ENCODE peak calls at places on chromosomes 4 and X, in six cellular contexts. N is psoas muscle, C is SK-N-SH, X is OCI-LY7, U is K562, I is upper lobe of right lung. F is an unnamed sample.

GRCh38 chrX:13396887-13397286 is 77.0 kb upstream of the ATXN3L start:
- DNase-seq in I (no peak), X (no peak), C (no peak), U (no peak), N (no peak), F (no peak)

GRCh38 chr4:38663021-38663800 is 788 bp upstream of the KLF3 start:
- DNase-seq in U (peak), I (no peak), X (peak), N (no peak), C (no peak), F (no peak)

GRCh38 chr4:82499705-82500104 is 62.1 kb downstream of the TMEM150C start:
- DNase-seq in X (no peak), U (no peak), N (no peak), I (no peak), C (no peak), F (no peak)

GRCh38 chrX:54492340-54492739 is 3.7 kb downstream of the FGD1 start:
- DNase-seq in X (no peak), C (no peak), I (no peak), N (peak), U (no peak), F (no peak)

GRCh38 chrX:41491267-41492004 is 44.3 kb downstream of the NYX start:
- DNase-seq in U (no peak), C (no peak), X (no peak), I (no peak), N (peak), F (peak)

GRCh38 chr4:143335979-143336827 is 473 bp upstream of the GAB1 start:
- DNase-seq in X (peak), I (peak), U (peak), N (peak), C (peak), F (peak)

GRCh38 chrX:140343226-140343873 is 161.5 kb downstream of the SOX3 start:
- DNase-seq in X (no peak), I (no peak), U (no peak), C (no peak), N (no peak), F (no peak)

GRCh38 chrX:130575831-130576404 is 174.1 kb downstream of the RBMX2 start:
- DNase-seq in N (peak), U (peak), I (peak), X (peak), C (peak), F (peak)

GRCh38 chr4:129545599-129546278 is 449.8 kb downstream of the C4orf33 start:
- DNase-seq in U (no peak), I (peak), C (no peak), N (peak), X (no peak), F (no peak)

GRCh38 chr4:14434916-14435315 is 567.4 kb upstream of the CPEB2 start:
- DNase-seq in U (no peak), I (no peak), N (no peak), X (no peak), C (no peak), F (no peak)

DNA sequence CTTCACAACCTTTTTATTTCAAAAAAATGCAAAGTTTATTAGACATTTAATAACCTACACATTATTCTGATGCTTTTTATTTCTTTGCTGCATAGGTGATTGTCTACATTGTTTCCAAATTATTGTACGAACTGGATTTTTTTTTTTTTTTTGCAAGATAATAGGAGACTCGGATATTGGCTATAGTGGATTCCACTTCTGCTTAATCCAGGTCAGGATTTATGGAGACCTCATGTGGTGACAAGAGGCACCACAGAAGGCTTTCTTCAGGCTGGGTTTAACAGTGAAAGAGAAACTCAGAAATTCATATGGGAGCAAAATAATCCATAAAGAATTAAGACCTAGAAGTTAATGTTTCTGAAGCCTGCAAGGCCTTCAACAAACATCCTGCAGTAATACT is 2.4 kb upstream of the SLIT2 start:
- DNase-seq in N (no peak), I (no peak), U (no peak), X (no peak), C (peak), F (no peak)
- TF ChIP-seq CTCF in N (peak), I (peak), U (no peak), X (no peak), C (peak), F (peak)

DNA sequence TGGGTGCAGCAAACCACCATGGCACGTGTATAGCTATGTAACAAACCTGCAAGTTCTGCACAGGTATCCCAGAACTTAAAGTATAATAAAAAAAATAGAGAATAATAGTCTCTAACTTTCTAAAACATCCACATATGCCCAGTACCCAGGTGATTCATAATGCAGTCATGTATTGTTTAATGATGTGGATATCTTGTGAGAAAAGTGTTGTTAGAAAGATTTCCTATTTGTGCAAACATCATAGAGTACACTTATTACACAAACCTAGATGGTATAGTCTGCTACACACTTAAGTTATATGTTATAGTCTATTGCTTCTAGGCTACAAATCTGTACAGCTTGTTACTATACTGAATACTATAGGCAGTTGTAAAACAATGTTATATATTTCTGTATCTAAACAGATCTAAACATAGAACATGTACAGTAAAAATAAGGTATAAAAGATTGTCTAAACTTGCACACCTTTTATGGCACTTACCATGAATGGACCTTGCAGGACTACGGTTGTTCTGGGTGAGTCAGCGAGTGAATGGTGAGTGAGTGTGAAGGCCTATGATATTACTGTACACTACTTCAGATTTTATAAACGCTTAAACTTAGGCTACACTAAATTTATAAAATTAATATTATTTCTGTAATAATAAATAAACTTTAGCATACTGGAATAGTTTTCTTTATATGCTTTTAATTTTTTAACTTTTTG is 232.2 kb upstream of the SLIT2 start:
- DNase-seq in N (no peak), U (no peak), C (no peak), X (no peak), I (no peak), F (no peak)
- H3K27ac ChIP-seq in N (no peak), U (no peak), C (no peak), X (no peak), I (no peak), F (no peak)

GRCh38 chr4:152779513-152780266 is at the start of the genes ARFIP1 and TIGD4:
- DNase-seq in U (peak), X (peak), N (peak), C (peak), I (peak), F (peak)
- TF ChIP-seq CTCF in U (peak), X (peak), N (no peak), C (peak), I (peak), F (peak)

GRCh38 chrX:149131780-149132179 is 373.3 kb downstream of the IDS start:
- DNase-seq in I (no peak), U (no peak), C (no peak), N (no peak), X (no peak), F (no peak)

GRCh38 chrX:149124526-149125108 is 380.5 kb downstream of the IDS start:
- DNase-seq in U (no peak), C (no peak), N (no peak), I (no peak), X (no peak), F (no peak)

DNA sequence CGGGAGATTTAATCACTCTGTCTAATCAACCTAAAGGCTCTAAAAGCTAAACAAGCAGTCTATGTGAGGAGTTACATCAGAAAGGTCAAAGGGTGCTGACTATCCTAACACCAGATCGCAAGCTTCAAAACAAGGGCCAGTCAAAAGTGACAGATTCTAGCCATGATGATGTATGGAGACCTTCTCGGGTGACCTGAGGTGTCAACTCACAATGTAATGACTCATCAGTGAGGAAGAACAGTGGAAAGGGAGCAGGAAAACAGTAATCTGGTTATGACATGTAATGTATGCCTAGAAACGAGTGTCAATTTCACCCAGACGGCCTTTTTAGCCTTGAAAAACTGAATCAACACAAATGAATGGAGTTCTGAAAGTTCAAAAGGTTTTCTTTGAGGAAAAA is 375.3 kb downstream of the IDS start:
- DNase-seq in I (no peak), U (peak), C (no peak), N (no peak), X (no peak), F (no peak)
- H3K27ac ChIP-seq in I (no peak), U (no peak), C (no peak), N (no peak), X (no peak), F (no peak)

GRCh38 chr4:153765836-153766235 is 6.0 kb upstream of the RNF175 start:
- DNase-seq in N (no peak), I (no peak), X (no peak), C (no peak), U (peak), F (no peak)

GRCh38 chr4:153759407-153760226 is at the start of gene RNF175:
- DNase-seq in N (peak), U (no peak), C (peak), X (no peak), I (no peak), F (no peak)

GRCh38 chr4:153764611-153765368 is 5.0 kb upstream of the RNF175 start:
- DNase-seq in C (no peak), I (no peak), N (no peak), U (no peak), X (no peak), F (no peak)

GRCh38 chr4:153766758-153767157 is 6.9 kb upstream of the RNF175 start:
- DNase-seq in I (no peak), X (no peak), U (no peak), C (no peak), N (no peak), F (no peak)

GRCh38 chr4:153763404-153763803 is 3.6 kb upstream of the RNF175 start:
- DNase-seq in X (peak), C (no peak), N (no peak), I (no peak), U (peak), F (no peak)
- TF ChIP-seq CTCF in X (peak), C (peak), N (no peak), I (peak), U (peak), F (no peak)

DNA sequence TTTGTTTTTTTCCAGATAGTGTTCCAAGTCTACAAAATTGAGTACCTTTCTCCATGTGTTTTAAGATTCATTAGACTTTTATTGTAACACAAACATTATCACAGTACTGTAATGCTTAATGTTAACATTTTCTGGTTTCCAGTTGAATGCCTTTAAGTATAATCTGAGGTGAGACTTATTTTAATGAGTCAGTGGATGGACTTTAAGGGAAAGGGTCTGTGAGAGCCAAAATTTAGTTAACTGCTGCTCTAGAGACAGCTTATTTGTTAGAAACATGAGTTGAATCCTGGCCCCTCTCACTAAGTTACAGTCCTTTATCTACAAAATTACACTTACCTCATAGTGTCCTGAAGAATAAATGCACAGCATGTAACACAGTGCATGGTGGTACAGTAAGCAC is 66.1 kb downstream of the PGRMC2 start:
- DNase-seq in N (no peak), C (no peak), X (no peak), I (no peak), U (no peak), F (no peak)
- H3K27ac ChIP-seq in N (no peak), C (peak), X (no peak), I (no peak), U (no peak), F (no peak)